ENCODE peak calls at places on chromosome 14, in nine cellular contexts. B is stimulated activated CD4-positive, alpha-beta T cell treated with anti-CD3 and anti-CD28 coated beads, Interleukin-1b, Interleukin-23, amount 100 ng/mL, for 48 hours; Z is effector memory CD4-positive, alpha-beta T cell; E is NCI-H1930; V is midbrain; N is astrocyte of the hippocampus; G is CD4-positive, alpha-beta memory T cell; M is brain microvascular endothelial cell; W is Jurkat, Clone E6-1. D is an unnamed sample.

GRCh38 chr14:20675669-20676068 is 8.7 kb upstream of the RNASE4 start:
- DNase-seq in B (no peak), Z (no peak), E (no peak), V (no peak), N (no peak), G (no peak), M (no peak), W (no peak), D (no peak)

GRCh38 chr14:97838986-97839385 is 1041.8 kb downstream of the VRK1 start:
- DNase-seq in B (no peak), Z (no peak), E (no peak), V (no peak), N (no peak), G (no peak), M (no peak), W (no peak), D (no peak)

GRCh38 chr14:60964901-60965300 is 16.0 kb downstream of the TRMT5 start:
- DNase-seq in B (no peak), Z (no peak), E (no peak), V (no peak), N (no peak), G (no peak), M (no peak), W (no peak), D (no peak)

GRCh38 chr14:89336338-89336737 is 80.7 kb downstream of the FOXN3 start:
- DNase-seq in B (no peak), Z (no peak), E (no peak), V (no peak), N (no peak), G (no peak), M (no peak), W (no peak), D (no peak)

GRCh38 chr14:50943943-50944646 is at the start of gene PYGL:
- DNase-seq in B (peak), Z (no peak), E (peak), V (peak), N (peak), G (no peak), M (peak), W (no peak), D (peak)

GRCh38 chr14:26598081-26598671 is 343 bp upstream of the NOVA1 start:
- DNase-seq in B (no peak), Z (no peak), E (peak), V (peak), N (peak), G (no peak), M (peak), W (peak), D (peak)

GRCh38 chr14:56659964-56660551 is 80.5 kb downstream of the TMEM260 start:
- DNase-seq in B (no peak), Z (no peak), E (no peak), V (peak), N (peak), G (no peak), M (peak), W (peak), D (peak)

GRCh38 chr14:74015965-74016364 is 3.1 kb downstream of the ENTPD5 start:
- DNase-seq in B (no peak), Z (no peak), E (no peak), V (no peak), N (no peak), G (no peak), M (no peak), W (no peak), D (no peak)

GRCh38 chr14:51319181-51319597 is 79.1 kb downstream of the TMX1 start:
- DNase-seq in B (no peak), Z (no peak), E (no peak), V (no peak), N (peak), G (no peak), M (no peak), W (no peak), D (peak)